ENCODE peak calls at places on chromosome 15, in six cellular contexts. L, I, U, X, O and Z are unnamed samples.

GRCh38 chr15:31280037-31280830 is 46.4 kb upstream of the KLF13 start:
- DNase-seq in I (peak; percentile 50), L (no peak), U (peak; percentile 68), O (peak; percentile 43), X (no peak), Z (no peak)

GRCh38 chr15:38163651-38164050 is 89.0 kb upstream of the SPRED1 start:
- DNase-seq in U (peak; percentile 33), X (no peak), O (no peak), I (no peak), L (no peak), Z (no peak)

GRCh38 chr15:55681631-55682030 is 61.3 kb downstream of the PRTG start:
- DNase-seq in L (no peak), X (no peak), O (no peak), U (no peak), I (no peak), Z (no peak)

GRCh38 chr15:63872759-63873510 is 39.2 kb upstream of the HERC1 start:
- DNase-seq in U (no peak), O (no peak), L (no peak), I (no peak), X (no peak), Z (no peak)

GRCh38 chr15:64583519-64583918 is 123.1 kb downstream of the ZNF609 start:
- DNase-seq in L (no peak), I (no peak), X (no peak), U (no peak), O (no peak), Z (no peak)

GRCh38 chr15:63600001-63600645 is 2.9 kb downstream of the FBXL22 start:
- DNase-seq in U (no peak), X (no peak), L (no peak), I (no peak), O (peak; percentile 80), Z (no peak)

GRCh38 chr15:95495033-95495541 is 835.4 kb upstream of the NR2F2 start:
- DNase-seq in O (no peak), U (no peak), I (no peak), X (no peak), L (no peak), Z (no peak)

GRCh38 chr15:59997070-59997701 is 6.9 kb upstream of the FOXB1 start:
- DNase-seq in U (no peak), O (peak; percentile 94), I (peak; percentile 30), X (peak; percentile 53), L (no peak), Z (no peak)

GRCh38 chr15:36601497-36601932 is 22.1 kb downstream of the CDIN1 start:
- DNase-seq in L (no peak), U (no peak), O (no peak), I (no peak), X (no peak), Z (no peak)

GRCh38 chr15:36601952-36602351 is 22.5 kb downstream of the CDIN1 start:
- DNase-seq in X (no peak), U (no peak), L (no peak), I (no peak), O (no peak), Z (no peak)

GRCh38 chr15:36596915-36597314 is 17.5 kb downstream of the CDIN1 start:
- DNase-seq in L (no peak), X (no peak), I (no peak), O (no peak), U (no peak), Z (no peak)

GRCh38 chr15:36598529-36599177 is 19.2 kb downstream of the CDIN1 start:
- DNase-seq in X (no peak), I (no peak), U (no peak), L (no peak), O (no peak), Z (no peak)

GRCh38 chr15:36599824-36600365 is 20.5 kb downstream of the CDIN1 start:
- DNase-seq in I (no peak), U (no peak), X (no peak), L (no peak), O (no peak), Z (no peak)
- H3K4me1 ChIP-seq in I (peaks cover 14% of the 10 kb centered on the region), U (no peaks in the 10 kb centered on the region), X (no peaks in the 10 kb centered on the region), L (no peaks in the 10 kb centered on the region), O (peaks cover 3% of the 10 kb centered on the region), Z (no peaks in the 10 kb centered on the region)

GRCh38 chr15:53759333-53759975 is at the start of gene WDR72:
- DNase-seq in I (peak; percentile 52), U (no peak), O (peak; percentile 68), L (no peak), X (peak; percentile 34), Z (no peak)
- H2AFZ ChIP-seq in I (no peak within 1 kb of the TSS), U (no peak within 1 kb of the TSS), O (no peak within 1 kb of the TSS), L (no peak within 1 kb of the TSS), X (no peak within 1 kb of the TSS), Z (no peak within 1 kb of the TSS)

DNA sequence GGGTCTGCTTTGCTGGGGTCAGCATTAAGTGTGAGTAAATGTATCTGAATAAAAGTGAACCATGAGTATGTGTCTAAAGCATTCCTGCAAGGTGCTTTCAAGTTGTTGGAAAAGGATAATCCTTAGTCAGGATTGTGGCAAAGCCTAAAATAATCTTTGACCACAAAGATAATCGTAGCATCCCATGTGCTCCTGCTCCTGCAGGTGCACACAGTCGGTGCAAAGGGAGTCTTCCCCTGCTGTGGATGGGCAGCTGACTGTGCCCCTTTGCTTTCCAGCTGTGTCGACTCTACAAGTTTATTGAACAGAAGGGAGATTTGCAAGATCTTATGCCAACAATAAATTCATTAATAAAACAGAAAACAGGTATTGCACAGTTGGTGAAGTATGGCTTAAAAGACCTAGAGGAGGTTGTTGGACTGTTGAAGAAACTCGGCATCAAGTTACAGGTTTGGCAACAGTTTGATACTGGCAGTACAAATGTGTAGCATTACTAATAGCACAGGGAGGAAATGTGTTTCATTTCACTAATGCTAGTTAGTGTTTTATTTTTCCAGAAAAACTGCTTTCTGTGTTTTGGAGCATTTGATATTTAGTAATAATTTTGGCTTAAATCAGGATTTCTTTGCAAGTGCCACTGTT is 22.6 kb downstream of the SRP14 start:
- DNase-seq in L (no peak), X (no peak), U (no peak), I (no peak), O (no peak), Z (no peak)
- TF ChIP-seq YY1 in L (no peak), X (no peak), U (no peak), I (no peak), O (no peak), Z (no peak)

GRCh38 chr15:85748729-85749128 is 46.0 kb downstream of the KLHL25 start:
- DNase-seq in X (no peak), I (peak; percentile 36), L (no peak), O (peak; percentile 66), U (no peak), Z (no peak)
- H3K4me1 ChIP-seq in X (no peaks in the 10 kb centered on the region), I (no peaks in the 10 kb centered on the region), L (no peaks in the 10 kb centered on the region), O (peaks cover 45% of the 10 kb centered on the region), U (no peaks in the 10 kb centered on the region), Z (no peaks in the 10 kb centered on the region)

DNA sequence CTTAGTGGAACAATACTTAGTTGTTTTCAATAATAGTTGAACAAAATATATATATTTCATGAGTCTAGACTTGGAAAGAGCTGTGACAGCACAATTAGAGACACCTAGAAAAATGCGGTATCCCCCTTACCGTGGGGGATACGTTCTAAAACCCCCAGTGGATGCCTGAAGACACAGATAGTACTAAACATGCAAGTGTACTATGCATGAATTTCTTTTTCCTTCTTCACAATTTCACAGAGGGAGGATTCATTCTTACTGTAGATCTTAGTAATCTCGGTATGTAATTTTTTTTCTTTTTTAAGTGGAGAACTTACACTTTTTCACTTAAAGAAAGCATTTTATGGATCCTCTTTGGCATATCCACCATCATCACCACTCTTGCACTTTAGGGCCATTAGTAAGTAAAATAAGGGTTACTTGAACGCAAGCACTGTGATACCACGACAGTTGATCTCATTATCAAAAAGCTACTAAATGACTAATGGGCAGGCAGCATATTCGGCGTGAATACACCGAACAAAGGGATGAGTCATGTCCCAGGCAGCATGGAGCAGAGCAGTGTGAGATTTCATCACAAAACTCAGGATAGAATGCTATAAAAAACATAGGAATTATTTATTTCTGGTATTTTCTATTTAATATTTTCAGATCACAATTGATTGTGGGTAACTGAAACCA is 72.3 kb upstream of the ZNF280D start:
- DNase-seq in I (no peak), L (no peak), U (no peak), X (no peak), O (no peak), Z (peak; percentile 65)
- H2AFZ ChIP-seq in I (peak overlapping the region; percentile 95), L (peak overlapping the region; percentile 54), U (no peak overlapping the region), X (no peak overlapping the region), O (no peak overlapping the region), Z (peak overlapping the region; percentile 87)

DNA sequence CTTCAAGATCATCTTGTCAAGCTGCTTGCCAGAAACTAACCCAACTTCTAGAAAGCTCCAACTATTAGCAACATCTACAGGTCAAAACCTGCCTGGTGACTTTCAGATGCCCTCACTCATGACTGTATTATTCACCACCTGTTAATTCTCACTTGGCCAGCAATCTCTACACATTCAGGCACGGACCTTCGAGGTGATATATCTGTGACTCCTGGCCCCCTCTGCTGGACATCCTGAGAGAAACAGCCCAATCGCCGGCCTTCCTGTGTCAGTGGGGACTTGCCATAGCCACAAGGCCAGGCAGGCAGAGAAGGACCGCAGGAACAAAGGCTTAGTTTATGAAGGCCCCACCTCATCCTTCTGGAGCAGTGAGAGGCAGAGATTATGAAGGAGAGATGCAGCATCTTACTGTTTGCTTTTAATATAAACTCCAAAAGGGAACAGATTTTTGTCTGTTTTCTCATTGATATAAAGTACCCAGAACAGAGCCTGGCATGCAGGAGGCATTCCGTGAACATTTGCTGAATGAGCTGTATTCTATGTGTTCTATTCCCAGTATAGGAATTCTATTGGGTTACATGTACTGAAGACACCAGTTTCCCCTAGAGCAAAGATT is 24.4 kb upstream of the OCA2 start:
- DNase-seq in U (peak; percentile 57), X (peak; percentile 70), L (no peak), O (peak; percentile 85), I (peak; percentile 87), Z (peak; percentile 41)
- TF ChIP-seq YY1 in U (no peak), X (no peak), L (no peak), O (no peak), I (no peak), Z (no peak)

GRCh38 chr15:92822216-92823144 is 77.6 kb upstream of the CHD2 start:
- DNase-seq in U (no peak), L (no peak), X (no peak), O (no peak), I (no peak), Z (no peak)
- H3K4me1 ChIP-seq in U (peaks cover 64% of the 10 kb centered on the region), L (peaks cover 28% of the 10 kb centered on the region), X (peaks cover 26% of the 10 kb centered on the region), O (peaks cover 36% of the 10 kb centered on the region), I (peaks cover 40% of the 10 kb centered on the region), Z (peaks cover 39% of the 10 kb centered on the region)

GRCh38 chr15:75151214-75152128 is 50.2 kb upstream of the C15orf39 start:
- DNase-seq in U (no peak), O (no peak), I (no peak), X (no peak), L (no peak), Z (no peak)
- H2AFZ ChIP-seq in U (no peak overlapping the region), O (no peak overlapping the region), I (no peak overlapping the region), X (peak overlapping the region; percentile 41), L (peak overlapping the region; percentile 61), Z (no peak overlapping the region)

GRCh38 chr15:40995656-40996055 is 42.4 kb downstream of the CHAC1 start:
- DNase-seq in I (no peak), U (no peak), X (peak; percentile 14), O (no peak), L (no peak), Z (no peak)

GRCh38 chr15:41001524-41001923 is 48.3 kb downstream of the CHAC1 start:
- DNase-seq in L (no peak), U (no peak), I (no peak), O (no peak), X (no peak), Z (no peak)

DNA sequence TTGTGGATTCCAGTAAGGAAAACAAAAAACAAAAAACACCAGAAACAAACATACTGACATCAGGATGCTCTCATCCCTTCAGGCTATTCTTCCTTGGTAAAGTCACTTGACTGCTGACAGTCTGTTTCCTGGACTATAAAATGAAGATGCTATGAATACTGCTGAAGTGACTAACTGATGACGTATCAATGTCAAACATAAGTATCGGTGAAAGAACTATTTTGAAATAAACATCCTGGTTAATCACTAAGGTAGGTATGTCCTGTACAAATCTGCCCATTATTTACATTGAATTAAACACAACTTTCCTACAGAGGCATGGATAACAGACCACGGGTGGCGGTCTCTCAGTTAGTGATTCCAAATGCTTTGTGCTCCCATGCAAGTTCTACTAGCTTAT is 45.9 kb downstream of the CHAC1 start:
- DNase-seq in I (no peak), L (no peak), X (no peak), U (no peak), O (no peak), Z (no peak)
- TF ChIP-seq YY1 in I (no peak), L (no peak), X (no peak), U (no peak), O (no peak), Z (no peak)